ENCODE peak calls at places on chromosomes 16 and 17, in four cellular contexts. D is mesenchymal stem cell, C is trophoblast cell, B is H9. X is an unnamed sample.

GRCh38 chr17:64385187-64386083 is 5.2 kb downstream of the PECAM1 start:
- DNase-seq in D (peak), B (no peak), C (peak), X (no peak)

GRCh38 chr16:11669380-11670146 is 1.3 kb downstream of the SNN start:
- DNase-seq in B (no peak), C (peak), D (peak), X (no peak)

GRCh38 chr17:82236142-82236971 is 7.5 kb downstream of the SLC16A3 start:
- DNase-seq in C (peak), B (peak), D (peak), X (no peak)

GRCh38 chr17:8137645-8138342 is 13.9 kb upstream of the HES7 start:
- DNase-seq in D (peak), B (peak), C (no peak), X (no peak)

GRCh38 chr16:88368036-88368435 is 14.7 kb upstream of the ZNF469 start:
- DNase-seq in C (no peak), D (no peak), B (no peak), X (no peak)

GRCh38 chr17:69643686-69644085 is 229.2 kb downstream of the MAP2K6 start:
- DNase-seq in B (no peak), C (no peak), D (no peak), X (no peak)

GRCh38 chr17:31488264-31488981 is 96.9 kb downstream of the RAB11FIP4 start:
- DNase-seq in C (peak), D (no peak), B (peak), X (no peak)

GRCh38 chr16:5615868-5616642 is 518.5 kb upstream of the EEF2KMT start:
- DNase-seq in B (peak), D (no peak), C (peak), X (peak)

GRCh38 chr17:66451188-66452149 is 149.1 kb downstream of the PRKCA start:
- DNase-seq in D (no peak), B (peak), C (peak), X (no peak)

GRCh38 chr16:749010-749409 is 8.2 kb upstream of the CIAO3 start:
- DNase-seq in D (peak), C (peak), B (no peak), X (no peak)

GRCh38 chr17:2874211-2874686 is 78.0 kb downstream of the RAP1GAP2 start:
- DNase-seq in D (no peak), C (peak), B (peak), X (no peak)

GRCh38 chr16:48556210-48556912 is 53.6 kb downstream of the N4BP1 start:
- DNase-seq in C (no peak), B (no peak), D (no peak), X (no peak)

GRCh38 chr16:65783709-65784474 is 582.6 kb upstream of the CDH5 start:
- DNase-seq in C (no peak), B (no peak), D (no peak), X (peak)

GRCh38 chr17:1880851-1881630 is 51.2 kb downstream of the RPA1 start:
- DNase-seq in D (no peak), B (no peak), C (no peak), X (no peak)

GRCh38 chr17:79624658-79625478 is 14.0 kb upstream of the RBFOX3 start:
- DNase-seq in C (no peak), B (peak), D (no peak), X (no peak)

GRCh38 chr17:44314869-44315661 is 6.7 kb downstream of the RUNDC3A start:
- DNase-seq in B (peak), D (peak), C (peak), X (no peak)

GRCh38 chr17:61409301-61410099 is 9.9 kb downstream of the TBX2 start:
- DNase-seq in B (peak), D (peak), C (peak), X (peak)

GRCh38 chr16:82935781-82936180 is 309.0 kb downstream of the CDH13 start:
- DNase-seq in C (no peak), B (no peak), D (no peak), X (no peak)

GRCh38 chr16:50025544-50025931 is 513 bp downstream of the CNEP1R1 start:
- DNase-seq in C (peak), D (peak), B (no peak), X (no peak)

GRCh38 chr16:57842606-57843005 is 40.3 kb upstream of the KIFC3 start:
- DNase-seq in D (no peak), B (no peak), C (no peak), X (no peak)

GRCh38 chr17:76530826-76531500 is 6.5 kb downstream of the CYGB start:
- DNase-seq in C (no peak), D (no peak), B (no peak), X (peak)

GRCh38 chr17:76529224-76529642 is 8.3 kb downstream of the CYGB start:
- DNase-seq in B (no peak), D (peak), C (no peak), X (no peak)

GRCh38 chr17:76528528-76529223 is 8.8 kb downstream of the CYGB start:
- DNase-seq in D (peak), C (no peak), B (no peak), X (no peak)

GRCh38 chr17:76530489-76530814 is 7.1 kb downstream of the CYGB start:
- DNase-seq in C (no peak), B (no peak), D (no peak), X (no peak)

DNA sequence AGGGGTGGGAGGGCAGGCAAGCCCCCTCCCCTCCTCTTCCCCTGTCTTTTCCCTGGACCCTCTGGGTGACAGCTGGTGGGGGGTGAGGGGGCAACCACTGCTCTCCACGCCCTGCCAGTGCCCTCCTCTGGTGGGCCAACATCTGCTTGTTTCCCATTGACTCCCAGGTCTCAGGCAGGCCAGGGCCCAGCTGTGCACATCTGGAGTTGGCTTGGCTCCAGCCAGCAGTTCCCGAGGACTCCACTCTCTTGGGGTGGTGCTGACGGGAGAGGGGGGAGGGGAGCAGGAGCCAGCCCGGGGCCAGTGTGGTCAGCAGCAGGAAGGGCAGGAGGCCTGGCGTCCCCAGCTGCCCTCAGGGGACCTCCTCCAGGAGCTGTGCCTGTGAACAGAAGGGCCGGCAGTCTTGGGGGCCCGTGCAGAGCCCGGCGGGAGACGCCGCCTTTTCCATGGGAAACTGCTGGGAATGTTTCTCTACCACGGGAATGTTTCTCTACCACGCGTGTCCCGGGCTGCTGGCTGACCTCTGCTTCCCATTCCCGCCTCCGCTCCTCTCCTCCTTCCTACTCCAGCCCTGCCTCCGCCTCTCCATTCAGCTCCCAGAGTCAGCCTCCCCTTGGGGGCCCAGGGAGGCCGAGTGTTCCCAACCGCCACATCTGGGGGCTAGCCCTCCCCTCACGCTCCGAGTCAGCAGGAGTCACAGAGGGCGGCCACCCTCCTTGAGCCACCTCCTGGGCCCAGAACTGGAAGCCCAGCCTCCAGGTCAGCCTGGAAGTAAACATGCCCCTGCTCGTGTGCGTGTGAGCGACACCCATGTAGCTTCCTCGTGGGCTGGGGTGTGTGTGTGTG is 7.6 kb downstream of the CYGB start:
- DNase-seq in C (no peak), D (peak), B (no peak), X (no peak)
- H4K8ac ChIP-seq in C (peak), D (peak), B (no peak), X (peak)

GRCh38 chr16:9723136-9723535 is 459.1 kb downstream of the GRIN2A start:
- DNase-seq in D (no peak), B (no peak), C (no peak), X (no peak)
- H4K8ac ChIP-seq in D (no peak), B (no peak), C (no peak), X (no peak)

GRCh38 chr16:86568677-86569623 is 2.3 kb downstream of the FOXC2 start:
- DNase-seq in C (no peak), D (no peak), B (peak), X (no peak)
- H4K8ac ChIP-seq in C (no peak), D (no peak), B (no peak), X (no peak)

GRCh38 chr16:75647138-75647491 is 350 bp downstream of the KARS1 start:
- DNase-seq in B (no peak), C (peak), D (no peak), X (no peak)
- H4K8ac ChIP-seq in B (no peak), C (peak), D (peak), X (peak)

GRCh38 chr16:4227040-4227332 is 14.9 kb downstream of the SRL start:
- DNase-seq in C (no peak), D (no peak), B (no peak), X (no peak)

GRCh38 chr16:4226251-4227039 is 15.4 kb downstream of the SRL start:
- DNase-seq in D (no peak), C (no peak), B (no peak), X (no peak)

GRCh38 chr16:4225075-4225474 is 16.8 kb downstream of the SRL start:
- DNase-seq in C (no peak), D (no peak), B (no peak), X (no peak)
- H4K8ac ChIP-seq in C (no peak), D (no peak), B (no peak), X (no peak)